ENCODE peak calls at places on chromosome 4, in eight cellular contexts. X, Z, R, A, P, O, F and D are unnamed samples.

GRCh38 chr4:186719925-186720694 is 3.5 kb downstream of the FAT1 start:
- DNase-seq in X (peak), Z (no peak), R (peak), A (peak), P (no peak), O (no peak), F (peak), D (no peak)

GRCh38 chr4:125314676-125315570 is at the start of gene FAT4:
- DNase-seq in X (peak), Z (peak), R (peak), A (peak), P (peak), O (no peak), F (peak), D (peak)

GRCh38 chr4:131013226-131013625 is 1917.3 kb downstream of the C4orf33 start:
- DNase-seq in X (no peak), Z (no peak), R (no peak), A (no peak), P (no peak), O (no peak), F (no peak), D (no peak)

GRCh38 chr4:76002176-76002575 is 5.1 kb downstream of the CXCL9 start:
- DNase-seq in X (no peak), Z (peak), R (peak), A (no peak), P (no peak), O (no peak), F (peak), D (peak)

GRCh38 chr4:10619220-10619619 is 65.3 kb downstream of the CLNK start:
- DNase-seq in X (peak), Z (peak), R (no peak), A (no peak), P (peak), O (no peak), F (peak), D (peak)

GRCh38 chr4:142040043-142040442 is 403.7 kb downstream of the IL15 start:
- DNase-seq in X (no peak), Z (no peak), R (no peak), A (no peak), P (no peak), O (no peak), F (no peak), D (no peak)

GRCh38 chr4:165440415-165440882 is 61.6 kb downstream of the CPE start:
- DNase-seq in X (peak), Z (peak), R (peak), A (peak), P (peak), O (no peak), F (peak), D (peak)

GRCh38 chr4:182225257-182225852 is 17.8 kb upstream of the TENM3 start:
- DNase-seq in X (no peak), Z (no peak), R (no peak), A (no peak), P (no peak), O (no peak), F (no peak), D (no peak)

GRCh38 chr4:44162538-44163270 is 285.9 kb downstream of the KCTD8 start:
- DNase-seq in X (peak), Z (no peak), R (no peak), A (no peak), P (peak), O (no peak), F (no peak), D (peak)

GRCh38 chr4:5992171-5993062 is 25.8 kb downstream of the C4orf50 start:
- DNase-seq in X (no peak), Z (no peak), R (no peak), A (no peak), P (no peak), O (no peak), F (no peak), D (no peak)

GRCh38 chr4:174036563-174036962 is 246.9 kb downstream of the FBXO8 start:
- DNase-seq in X (no peak), Z (no peak), R (no peak), A (no peak), P (no peak), O (no peak), F (no peak), D (no peak)

GRCh38 chr4:185361872-185362271 is 33.9 kb downstream of the LRP2BP start:
- DNase-seq in X (no peak), Z (no peak), R (no peak), A (no peak), P (no peak), O (no peak), F (no peak), D (no peak)

GRCh38 chr4:98611649-98612317 is 46.6 kb downstream of the TSPAN5 start:
- DNase-seq in X (no peak), Z (no peak), R (no peak), A (no peak), P (no peak), O (no peak), F (no peak), D (no peak)

GRCh38 chr4:62531731-62532130 is 1331.6 kb downstream of the ADGRL3 start:
- DNase-seq in X (no peak), Z (no peak), R (no peak), A (no peak), P (no peak), O (no peak), F (no peak), D (no peak)

GRCh38 chr4:128390475-128390996 is 102.9 kb upstream of the PGRMC2 start:
- DNase-seq in X (no peak), Z (no peak), R (no peak), A (no peak), P (no peak), O (no peak), F (no peak), D (no peak)

GRCh38 chr4:22514001-22514400 is 1.9 kb downstream of the ADGRA3 start:
- DNase-seq in X (peak), Z (peak), R (peak), A (peak), P (peak), O (no peak), F (peak), D (peak)

GRCh38 chr4:130636486-130636885 is 1540.5 kb downstream of the C4orf33 start:
- DNase-seq in X (no peak), Z (no peak), R (no peak), A (no peak), P (no peak), O (no peak), F (no peak), D (no peak)

GRCh38 chr4:17510582-17510981 is 1.3 kb downstream of the QDPR start:
- DNase-seq in X (no peak), Z (no peak), R (no peak), A (no peak), P (no peak), O (no peak), F (no peak), D (no peak)

GRCh38 chr4:109588176-109588575 is 28.1 kb downstream of the MCUB start:
- DNase-seq in X (no peak), Z (no peak), R (peak), A (no peak), P (no peak), O (no peak), F (no peak), D (no peak)

GRCh38 chr4:38268837-38269236 is 308.6 kb downstream of the PTTG2 start:
- DNase-seq in X (no peak), Z (no peak), R (no peak), A (no peak), P (no peak), O (no peak), F (no peak), D (no peak)

GRCh38 chr4:113641025-113641431 is 120.5 kb downstream of the CAMK2D start:
- DNase-seq in X (no peak), Z (no peak), R (no peak), A (no peak), P (no peak), O (no peak), F (no peak), D (no peak)

GRCh38 chr4:79446145-79446544 is 38.1 kb upstream of the GK2 start:
- DNase-seq in X (no peak), Z (no peak), R (no peak), A (no peak), P (no peak), O (no peak), F (no peak), D (no peak)

GRCh38 chr4:130395871-130396270 is 1299.9 kb downstream of the C4orf33 start:
- DNase-seq in X (peak), Z (peak), R (peak), A (peak), P (peak), O (no peak), F (peak), D (peak)

GRCh38 chr4:97851115-97851514 is 292.2 kb downstream of the STPG2 start:
- DNase-seq in X (no peak), Z (no peak), R (no peak), A (no peak), P (no peak), O (no peak), F (no peak), D (no peak)

DNA sequence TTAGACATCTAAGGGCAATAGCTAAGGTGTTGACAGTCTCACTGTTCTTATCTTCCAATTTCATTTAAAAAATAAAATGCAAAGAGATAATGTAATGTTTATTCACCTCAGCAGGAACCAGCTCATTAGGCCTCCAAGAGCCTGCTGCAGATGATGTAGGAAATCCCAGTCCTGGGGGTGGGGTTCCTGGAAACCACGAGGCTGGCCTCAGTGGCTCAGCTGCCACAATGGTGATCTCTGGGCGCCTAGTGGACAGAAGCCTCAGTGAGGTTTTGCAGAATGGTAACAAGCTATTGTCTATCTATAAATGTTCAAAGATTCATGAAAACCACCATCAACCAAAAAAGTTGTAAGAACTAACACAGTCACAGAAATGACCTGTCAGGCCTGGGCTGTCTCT is 77.3 kb downstream of the RPS3A start:
- DNase-seq in X (no peak), Z (no peak), R (no peak), A (no peak), P (no peak), O (no peak), F (no peak), D (no peak)
- H3K9ac ChIP-seq in X (no peak), Z (no peak), R (no peak), A (no peak), P (no peak), O (no peak), F (no peak), D (no peak)

GRCh38 chr4:118957683-118958082 is 69.0 kb downstream of the SYNPO2 start:
- DNase-seq in X (peak), Z (no peak), R (peak), A (no peak), P (peak), O (no peak), F (no peak), D (no peak)
- H3K9ac ChIP-seq in X (no peak), Z (no peak), R (no peak), A (no peak), P (no peak), O (no peak), F (no peak), D (no peak)

GRCh38 chr4:70996014-70996353 is 2.5 kb downstream of the DCK start:
- DNase-seq in X (no peak), Z (no peak), R (peak), A (no peak), P (no peak), O (no peak), F (no peak), D (no peak)
- H3K9ac ChIP-seq in X (no peak), Z (peak), R (peak), A (no peak), P (no peak), O (no peak), F (no peak), D (no peak)

GRCh38 chr4:3122081-3122563 is 47.6 kb downstream of the HTT start:
- DNase-seq in X (peak), Z (peak), R (peak), A (peak), P (peak), O (no peak), F (no peak), D (peak)
- H3K9ac ChIP-seq in X (peak), Z (no peak), R (peak), A (peak), P (peak), O (no peak), F (no peak), D (peak)